ENCODE peak calls at places on chromosome 6, in five cellular contexts. K is HuH-7, A is stromal cell of bone marrow, M is non-pigmented ciliary epithelial cell, L is MCF 10A. Q is an unnamed sample.
A peak's percentile ranks its signal among the peaks of the same experiment; 100 is the strongest.

GRCh38 chr6:55250400-55250799 is 76.1 kb downstream of the HCRTR2 start:
- DNase-seq in K (no peak), L (no peak), A (no peak), M (no peak), Q (no peak)

GRCh38 chr6:154258064-154258757 is 98.4 kb downstream of the IPCEF1 start:
- DNase-seq in L (no peak), M (no peak), A (no peak), K (no peak), Q (no peak)

GRCh38 chr6:161217631-161218030 is 56.2 kb downstream of the AGPAT4 start:
- DNase-seq in L (no peak), K (no peak), M (no peak), A (no peak), Q (no peak)

GRCh38 chr6:135088818-135089809 is 34.5 kb upstream of the HBS1L start:
- DNase-seq in L (peak; percentile 77), A (peak; percentile 22), M (peak; percentile 53), K (peak; percentile 20), Q (peak; percentile 26)

GRCh38 chr6:1516742-1517520 is 92.8 kb upstream of the FOXC1 start:
- DNase-seq in A (no peak), K (no peak), L (no peak), M (no peak), Q (no peak)

GRCh38 chr6:153117986-153118886 is 12.8 kb downstream of the RGS17 start:
- DNase-seq in M (no peak), K (no peak), L (peak; percentile 83), A (peak; percentile 72), Q (no peak)

GRCh38 chr6:31946370-31946885 is 533 bp downstream of the CFB start:
- DNase-seq in K (no peak), M (no peak), A (no peak), L (no peak), Q (no peak)

GRCh38 chr6:157089851-157090250 is 233.5 kb downstream of the TMEM242 start:
- DNase-seq in K (no peak), L (no peak), M (no peak), A (no peak), Q (no peak)

GRCh38 chr6:89410231-89411018 is 1.6 kb downstream of the RRAGD start:
- DNase-seq in K (no peak), L (no peak), A (no peak), M (no peak), Q (no peak)

GRCh38 chr6:150813319-150813992 is 52.0 kb upstream of the MTHFD1L start:
- DNase-seq in L (peak; percentile 21), K (no peak), M (peak; percentile 32), A (no peak), Q (no peak)

GRCh38 chr6:47836639-47837038 is 54.8 kb downstream of the OPN5 start:
- DNase-seq in L (peak; percentile 22), A (no peak), M (no peak), K (no peak), Q (no peak)

GRCh38 chr6:117417851-117418250 is 7.9 kb downstream of the ROS1 start:
- DNase-seq in L (no peak), A (no peak), M (no peak), K (no peak), Q (no peak)

GRCh38 chr6:122628714-122629113 is 18.5 kb downstream of the PKIB start:
- DNase-seq in L (no peak), K (no peak), A (no peak), M (no peak), Q (no peak)

GRCh38 chr6:132669690-132670291 is 10.8 kb upstream of the TAAR1 start:
- DNase-seq in L (peak; percentile 51), K (peak; percentile 32), M (no peak), A (no peak), Q (no peak)

GRCh38 chr6:50259903-50260302 is 210.2 kb upstream of the DEFB112 start:
- DNase-seq in M (no peak), A (no peak), K (no peak), L (no peak), Q (no peak)

GRCh38 chr6:148565321-148565926 is 181.4 kb upstream of the UST start:
- DNase-seq in K (no peak), M (no peak), L (no peak), A (no peak), Q (no peak)

GRCh38 chr6:3282461-3283236 is 23.9 kb downstream of the PSMG4 start:
- DNase-seq in L (no peak), K (no peak), M (no peak), A (peak; percentile 25), Q (no peak)

GRCh38 chr6:3026811-3027626 is 27.3 kb downstream of the NQO2 start:
- DNase-seq in A (no peak), M (no peak), L (no peak), K (no peak), Q (no peak)

GRCh38 chr6:114158838-114159694 is 183.8 kb downstream of the HS3ST5 start:
- DNase-seq in L (no peak), K (no peak), A (no peak), M (no peak), Q (no peak)

GRCh38 chr6:3869284-3869631 is 20.1 kb downstream of the FAM50B start:
- DNase-seq in A (no peak), M (no peak), K (no peak), L (no peak), Q (no peak)

GRCh38 chr6:159398633-159399032 is 229.4 kb downstream of the FNDC1 start:
- DNase-seq in L (no peak), A (no peak), M (no peak), K (no peak), Q (no peak)

GRCh38 chr6:187252-187840 is 104.9 kb upstream of the DUSP22 start:
- DNase-seq in M (no peak), K (no peak), L (no peak), A (no peak), Q (no peak)

Q was measured in HS-27A.